ENCODE peak calls at places on chromosomes 16 and 17, in four cellular contexts. W is HCEC 1CT, S is RCC 7860, C is GM18507. D is an unnamed sample.

GRCh38 chr17:57577751-57578607 is 167.1 kb downstream of the CCDC182 start:
- DNase-seq in W (peak), S (no peak), C (no peak), D (no peak)

GRCh38 chr17:9766970-9767369 is 24.4 kb downstream of the DHRS7C start:
- DNase-seq in W (no peak), S (no peak), C (no peak), D (no peak)

GRCh38 chr17:22268912-22269220 is 576.5 kb downstream of the KCNJ18 start:
- DNase-seq in W (no peak), S (no peak), C (no peak), D (no peak)

GRCh38 chr17:81868674-81869220 is 2.4 kb downstream of the ARHGDIA start:
- DNase-seq in W (peak), S (peak), C (no peak), D (no peak)

GRCh38 chr16:14502932-14503741 is 126.9 kb downstream of the PARN start:
- DNase-seq in W (peak), S (peak), C (peak), D (no peak)

GRCh38 chr16:4570086-4570485 is 13.9 kb downstream of the C16orf96 start:
- DNase-seq in W (no peak), S (no peak), C (no peak), D (no peak)

GRCh38 chr17:74369221-74369620 is 1.9 kb downstream of the GPR142 start:
- DNase-seq in W (no peak), S (no peak), C (no peak), D (peak)

GRCh38 chr17:37261286-37261685 is 114.5 kb upstream of the C17orf78 start:
- DNase-seq in W (peak), S (no peak), C (no peak), D (no peak)

GRCh38 chr16:79253100-79253631 is 347.4 kb downstream of the MAF start:
- DNase-seq in W (no peak), S (no peak), C (no peak), D (no peak)

GRCh38 chr17:73973881-73974409 is 229.5 kb upstream of the RPL38 start:
- DNase-seq in W (no peak), S (no peak), C (no peak), D (no peak)

GRCh38 chr16:89102035-89102776 is 8.6 kb downstream of the ACSF3 start:
- DNase-seq in W (no peak), S (no peak), C (no peak), D (no peak)

GRCh38 chr16:25834101-25834500 is 142.3 kb downstream of the HS3ST4 start:
- DNase-seq in W (no peak), S (no peak), C (no peak), D (no peak)

GRCh38 chr17:15660077-15660476 is 24.0 kb downstream of the TRIM16 start:
- DNase-seq in W (no peak), S (no peak), C (no peak), D (no peak)

GRCh38 chr16:11156401-11156800 is 99.6 kb downstream of the SOCS1 start:
- DNase-seq in W (no peak), S (no peak), C (no peak), D (peak)

GRCh38 chr17:774320-774584 is 7.8 kb downstream of the GLOD4 start:
- DNase-seq in W (no peak), S (no peak), C (no peak), D (no peak)

GRCh38 chr17:57257911-57258885 is 1.9 kb downstream of the MSI2 start:
- DNase-seq in W (no peak), S (no peak), C (no peak), D (no peak)

GRCh38 chr17:29155235-29155965 is 24.8 kb downstream of the MYO18A start:
- DNase-seq in W (peak), S (peak), C (no peak), D (no peak)

GRCh38 chr16:31177136-31177535 is 2.8 kb upstream of the FUS start:
- DNase-seq in W (no peak), S (peak), C (no peak), D (no peak)

GRCh38 chr17:82060614-82061013 is 5.0 kb downstream of the DUS1L start:
- DNase-seq in W (no peak), S (no peak), C (no peak), D (no peak)

GRCh38 chr17:75574404-75575093 is 13.1 kb upstream of the MYO15B start:
- DNase-seq in W (no peak), S (no peak), C (no peak), D (no peak)

GRCh38 chr16:30893744-30894539 is at the start of gene BCL7C:
- DNase-seq in W (peak), S (peak), C (peak), D (peak)

GRCh38 chr16:66511615-66512500 is 38.1 kb downstream of the TK2 start:
- DNase-seq in W (peak), S (peak), C (no peak), D (peak)

GRCh38 chr16:68070811-68071546 is 14.2 kb upstream of the NFATC3 start:
- DNase-seq in W (no peak), S (no peak), C (peak), D (no peak)

GRCh38 chr16:642189-643049 is 791 bp downstream of the MCRIP2 start:
- DNase-seq in W (no peak), S (peak), C (peak), D (no peak)

GRCh38 chr17:29929006-29929543 is 953 bp downstream of the SSH2 start:
- DNase-seq in W (peak), S (peak), C (no peak), D (peak)

GRCh38 chr17:40422990-40423611 is 5.4 kb upstream of the TOP2A start:
- DNase-seq in W (peak), S (no peak), C (no peak), D (no peak)

GRCh38 chr16:17459903-17460521 is 10.7 kb downstream of the XYLT1 start:
- DNase-seq in W (no peak), S (no peak), C (no peak), D (no peak)

GRCh38 chr17:17466511-17466910 is 10.3 kb upstream of the MED9 start:
- DNase-seq in W (no peak), S (no peak), C (no peak), D (no peak)

D was measured in glutamatergic neuron.